ENCODE peak calls at places on chromosomes 5 and 9, in seven cellular contexts. X is endothelial cell of umbilical vein, J is HCT116, C is spleen, Y is transverse colon, W is breast epithelium, L is vagina. K is an unnamed sample.
A peak's percentile ranks its signal among the peaks of the same experiment; 100 is the strongest.

GRCh38 chr9:114484854-114485443 is 20.3 kb downstream of the WHRN start:
- DNase-seq in X (no peak), W (no peak), C (no peak), L (no peak), J (peak; percentile 73), Y (no peak), K (no peak)

GRCh38 chr9:71608825-71609452 is 159.4 kb downstream of the CEMIP2 start:
- DNase-seq in J (no peak), C (no peak), Y (no peak), X (no peak), W (no peak), L (no peak), K (no peak)

GRCh38 chr5:3601929-3602712 is 6.5 kb downstream of the IRX1 start:
- DNase-seq in C (peak; percentile 70), W (no peak), L (no peak), Y (no peak), J (no peak), X (no peak), K (no peak)

GRCh38 chr9:88092699-88093359 is 45.4 kb downstream of the SPATA31C2 start:
- DNase-seq in Y (no peak), J (no peak), X (no peak), W (no peak), C (no peak), L (no peak), K (no peak)

GRCh38 chr5:1405121-1405520 is 40.1 kb downstream of the SLC6A3 start:
- DNase-seq in W (no peak), X (no peak), Y (no peak), J (no peak), C (peak; percentile 58), L (no peak), K (no peak)

GRCh38 chr9:26510137-26510536 is 382.5 kb downstream of the CAAP1 start:
- DNase-seq in C (no peak), L (no peak), X (no peak), Y (no peak), J (no peak), W (no peak), K (no peak)

GRCh38 chr9:12878342-12878978 is 103.6 kb downstream of the LURAP1L start:
- DNase-seq in X (peak; percentile 38), C (no peak), Y (no peak), W (no peak), J (no peak), L (no peak), K (no peak)

GRCh38 chr9:107174441-107174840 is 108.6 kb upstream of the RAD23B start:
- DNase-seq in Y (no peak), X (no peak), L (no peak), W (no peak), C (no peak), J (no peak), K (no peak)

GRCh38 chr5:115079934-115080623 is 89.6 kb downstream of the TRIM36 start:
- DNase-seq in L (no peak), X (no peak), C (no peak), W (no peak), J (no peak), Y (no peak), K (no peak)

GRCh38 chr9:130936285-130937117 is 2.5 kb downstream of the FIBCD1 start:
- DNase-seq in X (peak; percentile 15), Y (peak; percentile 18), J (no peak), L (no peak), C (no peak), W (no peak), K (no peak)

GRCh38 chr5:178247481-178248456 is 15.2 kb upstream of the PHYKPL start:
- DNase-seq in Y (no peak), C (no peak), W (no peak), L (no peak), J (no peak), X (no peak), K (no peak)

GRCh38 chr5:158812381-158812780 is 287.3 kb downstream of the EBF1 start:
- DNase-seq in W (no peak), X (peak; percentile 13), C (peak; percentile 91), J (no peak), Y (peak; percentile 25), L (no peak), K (no peak)
- H3K4me3 ChIP-seq in W (no peak overlapping the region), X (no peak overlapping the region), C (no peak overlapping the region), J (no peak overlapping the region), Y (no peak overlapping the region), L (no peak overlapping the region), K (no peak overlapping the region)

GRCh38 chr9:134544388-134545212 is 97.0 kb upstream of the COL5A1 start:
- DNase-seq in X (peak; percentile 29), W (no peak), J (no peak), Y (no peak), L (no peak), C (peak; percentile 46), K (no peak)
- TF ChIP-seq POLR2AphosphoS5 in X (no peak), W (no peak), J (no peak), Y (no peak), L (peak; percentile 39), C (no peak), K (no peak)

GRCh38 chr5:116577064-116577788 is 2.6 kb upstream of the SEMA6A start:
- DNase-seq in W (no peak), Y (no peak), X (no peak), J (no peak), L (no peak), C (no peak), K (no peak)
- H3K4me3 ChIP-seq in W (no peak overlapping the region), Y (no peak overlapping the region), X (no peak overlapping the region), J (no peak overlapping the region), L (no peak overlapping the region), C (no peak overlapping the region), K (no peak overlapping the region)

GRCh38 chr5:40676643-40677333 is 2.9 kb upstream of the PTGER4 start:
- DNase-seq in X (peak; percentile 93), C (no peak), Y (no peak), J (no peak), L (no peak), W (no peak), K (no peak)
- TF ChIP-seq POLR2AphosphoS5 in X (peak; percentile 61), C (no peak), Y (peak; percentile 39), J (no peak), L (no peak), W (no peak), K (no peak)